ENCODE peak calls at places on chromosomes 3 and 15, in five cellular contexts. V, E, J, M and L are unnamed samples.
A peak's percentile ranks its signal among the peaks of the same experiment; 100 is the strongest.

GRCh38 chr3:126454026-126454425 is 21.7 kb downstream of the ZXDC start:
- DNase-seq in J (no peak), V (no peak), M (no peak), E (no peak), L (no peak)

GRCh38 chr3:73037369-73037699 is 24.1 kb upstream of the EBLN2 start:
- DNase-seq in E (no peak), M (peak; percentile 56), J (no peak), V (no peak), L (peak; percentile 23)

GRCh38 chr15:32994810-32995424 is 199.6 kb downstream of the FMN1 start:
- DNase-seq in J (no peak), M (peak; percentile 32), E (no peak), V (peak; percentile 8), L (peak; percentile 26)

GRCh38 chr3:148735597-148735996 is 37.9 kb downstream of the AGTR1 start:
- DNase-seq in E (no peak), J (no peak), V (no peak), M (peak; percentile 42), L (no peak)

GRCh38 chr3:34890247-34890646 is 749.1 kb upstream of the ARPP21 start:
- DNase-seq in E (no peak), J (no peak), M (no peak), V (no peak), L (no peak)

GRCh38 chr3:9229325-9229724 is 20.1 kb downstream of the SRGAP3 start:
- DNase-seq in J (no peak), E (no peak), M (peak; percentile 60), V (no peak), L (peak; percentile 14)

GRCh38 chr15:44317423-44317822 is 28.9 kb downstream of the GOLM2 start:
- DNase-seq in M (no peak), E (no peak), J (no peak), V (no peak), L (no peak)

GRCh38 chr15:43828061-43828657 is 1.4 kb downstream of the WDR76 start:
- DNase-seq in E (no peak), V (no peak), M (no peak), J (no peak), L (no peak)

GRCh38 chr3:109188726-109189125 is 52.2 kb downstream of the C3orf85 start:
- DNase-seq in E (no peak), J (no peak), M (no peak), V (no peak), L (no peak)

GRCh38 chr3:81874738-81875137 is 113.3 kb upstream of the GBE1 start:
- DNase-seq in V (no peak), J (no peak), M (peak; percentile 3), E (no peak), L (no peak)

GRCh38 chr3:126098391-126098858 is 14.5 kb upstream of the SLC41A3 start:
- DNase-seq in J (no peak), V (peak; percentile 19), E (no peak), M (no peak), L (no peak)

GRCh38 chr3:187889106-187889505 is 143.8 kb upstream of the BCL6 start:
- DNase-seq in V (no peak), J (no peak), M (no peak), E (no peak), L (no peak)

GRCh38 chr15:25901841-25902610 is 38.9 kb upstream of the ATP10A start:
- DNase-seq in J (no peak), E (no peak), M (no peak), V (no peak), L (no peak)

GRCh38 chr3:108202080-108202479 is 20.1 kb downstream of the IFT57 start:
- DNase-seq in J (no peak), M (peak; percentile 71), V (no peak), E (no peak), L (no peak)

GRCh38 chr3:130539005-130539404 is 22.0 kb downstream of the COL6A6 start:
- DNase-seq in V (peak; percentile 68), M (no peak), E (peak; percentile 26), J (peak; percentile 61), L (peak; percentile 65)

GRCh38 chr15:65960586-65960985 is 91.3 kb downstream of the RAB11A start:
- DNase-seq in J (no peak), V (no peak), E (no peak), M (no peak), L (no peak)

GRCh38 chr3:195876297-195877031 is 31.9 kb downstream of the TNK2 start:
- DNase-seq in M (no peak), J (no peak), V (no peak), E (no peak), L (peak; percentile 91)